ENCODE peak calls at places on chromosomes 3 and 15, in six cellular contexts. U is D341Med; C is stimulated activated CD8-positive, alpha-beta memory T cell treated with anti-CD3 and anti-CD28 coated beads, Interleukin-7, amount 100 ng/mL, for 4 hours; Q is lower lobe of right lung; H is nephron progenitor cell; R is AG08396. Z is an unnamed sample.

GRCh38 chr15:70186152-70186551 is 88.4 kb upstream of the TLE3 start:
- DNase-seq in Q (no peak), U (peak; percentile 82), R (no peak), H (no peak), C (no peak), Z (no peak)

GRCh38 chr3:87167634-87168456 is 59.3 kb upstream of the CHMP2B start:
- DNase-seq in U (peak; percentile 48), H (peak; percentile 37), C (no peak), Q (no peak), R (peak; percentile 18), Z (no peak)

GRCh38 chr3:183464480-183464879 is 36.1 kb upstream of the MCF2L2 start:
- DNase-seq in C (no peak), Q (no peak), R (no peak), U (no peak), H (no peak), Z (no peak)

GRCh38 chr3:150006774-150007173 is 36.1 kb upstream of the PFN2 start:
- DNase-seq in R (no peak), Q (no peak), C (no peak), H (no peak), U (no peak), Z (no peak)

GRCh38 chr3:123789760-123790159 is 94.4 kb downstream of the MYLK start:
- DNase-seq in H (no peak), U (no peak), C (no peak), Q (no peak), R (no peak), Z (peak; percentile 63)

GRCh38 chr15:39095218-39095879 is 485.5 kb upstream of the THBS1 start:
- DNase-seq in C (no peak), R (no peak), H (no peak), Q (no peak), U (no peak), Z (no peak)

GRCh38 chr15:34038404-34039179 is 412 bp downstream of the AVEN start:
- DNase-seq in R (peak; percentile 91), H (peak; percentile 75), U (peak; percentile 96), Q (peak; percentile 88), C (peak; percentile 75), Z (peak; percentile 75)

GRCh38 chr3:159860269-159860668 is 128.4 kb upstream of the IL12A start:
- DNase-seq in Q (no peak), U (no peak), C (no peak), R (no peak), H (no peak), Z (no peak)

GRCh38 chr15:100713163-100713867 is 110.9 kb downstream of the ASB7 start:
- DNase-seq in Q (no peak), H (no peak), R (peak; percentile 33), C (no peak), U (no peak), Z (no peak)

Z was measured in hepatic stellate cell.